ENCODE peak calls at places on chromosome 6, in four cellular contexts. One of them, this sample, is unnamed.

GRCh38 chr6:53361549-53362031 is 12.8 kb upstream of the ELOVL5 start:
- DNase-seq in cardiac septum: no peak
- DNase-seq in activated CD4-positive, CD25-positive, alpha-beta regulatory T cell treated with anti-CD3 and anti-CD28 coated beads, Interleukin-2, amount 50 U/mL, for 72 hours: no peak
- DNase-seq in M059J: peak; percentile 93
- DNase-seq in this sample: peak; percentile 15

GRCh38 chr6:1613631-1614447 is 4.1 kb downstream of the FOXC1 start:
- DNase-seq in cardiac septum: no peak
- DNase-seq in activated CD4-positive, CD25-positive, alpha-beta regulatory T cell treated with anti-CD3 and anti-CD28 coated beads, Interleukin-2, amount 50 U/mL, for 72 hours: no peak
- DNase-seq in M059J: no peak
- DNase-seq in this sample: no peak

GRCh38 chr6:19312291-19312978 is 524.7 kb upstream of the ID4 start:
- DNase-seq in cardiac septum: no peak
- DNase-seq in activated CD4-positive, CD25-positive, alpha-beta regulatory T cell treated with anti-CD3 and anti-CD28 coated beads, Interleukin-2, amount 50 U/mL, for 72 hours: no peak
- DNase-seq in M059J: no peak
- DNase-seq in this sample: no peak

GRCh38 chr6:75207211-75207984 is 1.5 kb upstream of the COL12A1 start:
- DNase-seq in cardiac septum: no peak
- DNase-seq in activated CD4-positive, CD25-positive, alpha-beta regulatory T cell treated with anti-CD3 and anti-CD28 coated beads, Interleukin-2, amount 50 U/mL, for 72 hours: peak; percentile 30
- DNase-seq in M059J: peak; percentile 35
- DNase-seq in this sample: peak; percentile 37

GRCh38 chr6:110554966-110555460 is 78.6 kb upstream of the SLC22A16 start:
- DNase-seq in cardiac septum: no peak
- DNase-seq in activated CD4-positive, CD25-positive, alpha-beta regulatory T cell treated with anti-CD3 and anti-CD28 coated beads, Interleukin-2, amount 50 U/mL, for 72 hours: no peak
- DNase-seq in M059J: no peak
- DNase-seq in this sample: no peak

GRCh38 chr6:33317418-33317667 is 201 bp downstream of the ZBTB22 start:
- DNase-seq in cardiac septum: peak; percentile 86
- DNase-seq in activated CD4-positive, CD25-positive, alpha-beta regulatory T cell treated with anti-CD3 and anti-CD28 coated beads, Interleukin-2, amount 50 U/mL, for 72 hours: no peak
- DNase-seq in M059J: no peak
- DNase-seq in this sample: no peak

GRCh38 chr6:167826230-167827061 is at the start of gene AFDN:
- DNase-seq in cardiac septum: peak; percentile 84
- DNase-seq in activated CD4-positive, CD25-positive, alpha-beta regulatory T cell treated with anti-CD3 and anti-CD28 coated beads, Interleukin-2, amount 50 U/mL, for 72 hours: peak; percentile 66
- DNase-seq in M059J: peak; percentile 59
- DNase-seq in this sample: peak; percentile 63

GRCh38 chr6:2857580-2858337 is 16.1 kb upstream of the SERPINB1 start:
- DNase-seq in cardiac septum: no peak
- DNase-seq in activated CD4-positive, CD25-positive, alpha-beta regulatory T cell treated with anti-CD3 and anti-CD28 coated beads, Interleukin-2, amount 50 U/mL, for 72 hours: peak; percentile 75
- DNase-seq in M059J: peak; percentile 82
- DNase-seq in this sample: peak; percentile 85

GRCh38 chr6:137867685-137868509 is 838 bp downstream of the TNFAIP3 start:
- DNase-seq in cardiac septum: peak; percentile 78
- DNase-seq in activated CD4-positive, CD25-positive, alpha-beta regulatory T cell treated with anti-CD3 and anti-CD28 coated beads, Interleukin-2, amount 50 U/mL, for 72 hours: no peak
- DNase-seq in M059J: peak; percentile 51
- DNase-seq in this sample: peak; percentile 43

GRCh38 chr6:40563111-40563510 is 24.1 kb downstream of the LRFN2 start:
- DNase-seq in cardiac septum: no peak
- DNase-seq in activated CD4-positive, CD25-positive, alpha-beta regulatory T cell treated with anti-CD3 and anti-CD28 coated beads, Interleukin-2, amount 50 U/mL, for 72 hours: no peak
- DNase-seq in M059J: no peak
- DNase-seq in this sample: no peak

GRCh38 chr6:127516676-127517273 is 2.4 kb downstream of the MTCL3 start:
- DNase-seq in cardiac septum: no peak
- DNase-seq in activated CD4-positive, CD25-positive, alpha-beta regulatory T cell treated with anti-CD3 and anti-CD28 coated beads, Interleukin-2, amount 50 U/mL, for 72 hours: peak; percentile 47
- DNase-seq in M059J: peak; percentile 74
- DNase-seq in this sample: peak; percentile 68

GRCh38 chr6:36373368-36374009 is 14.0 kb downstream of the ETV7 start:
- DNase-seq in cardiac septum: no peak
- DNase-seq in activated CD4-positive, CD25-positive, alpha-beta regulatory T cell treated with anti-CD3 and anti-CD28 coated beads, Interleukin-2, amount 50 U/mL, for 72 hours: no peak
- DNase-seq in M059J: peak; percentile 37
- DNase-seq in this sample: peak; percentile 19

GRCh38 chr6:137883400-137883888 is 16.4 kb downstream of the TNFAIP3 start:
- DNase-seq in cardiac septum: no peak
- DNase-seq in activated CD4-positive, CD25-positive, alpha-beta regulatory T cell treated with anti-CD3 and anti-CD28 coated beads, Interleukin-2, amount 50 U/mL, for 72 hours: no peak
- DNase-seq in M059J: no peak
- DNase-seq in this sample: no peak

GRCh38 chr6:157597461-157598312 is 216.7 kb downstream of the ZDHHC14 start:
- DNase-seq in cardiac septum: no peak
- DNase-seq in activated CD4-positive, CD25-positive, alpha-beta regulatory T cell treated with anti-CD3 and anti-CD28 coated beads, Interleukin-2, amount 50 U/mL, for 72 hours: no peak
- DNase-seq in M059J: peak; percentile 55
- DNase-seq in this sample: peak; percentile 42